ENCODE peak calls at places on chromosomes 1 and 21, in ten cellular contexts. Y is tibial artery; L is mucosa of gallbladder; R is stimulated activated CD4-positive, alpha-beta T cell treated with anti-CD3 and anti-CD28 coated beads, Interleukin-4, amount 100 ng/mL, for 24 hours; Z is Right ventricle myocardium inferior; Q is PC-3; B is ureter; W is foreskin fibroblast; S is NCI-H446 treated with DMSO at 0.1 percent for 48 hours; U is mucosa of descending colon. G is an unnamed sample.

GRCh38 chr1:64598100-64598571 is 128.2 kb downstream of the CACHD1 start:
- DNase-seq in Y (no peak), L (no peak), R (no peak), Z (no peak), Q (peak), B (no peak), W (peak), S (no peak), U (no peak), G (peak)

GRCh38 chr1:78743626-78744025 is 94.0 kb downstream of the IFI44 start:
- DNase-seq in Y (no peak), L (no peak), R (no peak), Z (no peak), Q (peak), B (no peak), W (peak), S (no peak), U (no peak), G (no peak)

GRCh38 chr1:20376880-20377494 is 86.3 kb downstream of the VWA5B1 start:
- DNase-seq in Y (peak), L (peak), R (peak), Z (no peak), Q (peak), B (no peak), W (peak), S (no peak), U (peak), G (peak)

GRCh38 chr1:17588048-17588781 is 48.7 kb downstream of the ARHGEF10L start:
- DNase-seq in Y (peak), L (peak), R (no peak), Z (no peak), Q (no peak), B (peak), W (peak), S (no peak), U (peak), G (peak)

GRCh38 chr1:182056596-182057366 is 4.7 kb downstream of the ZNF648 start:
- DNase-seq in Y (no peak), L (no peak), R (no peak), Z (no peak), Q (no peak), B (no peak), W (no peak), S (no peak), U (peak), G (no peak)

GRCh38 chr1:6490181-6491075 is 1.0 kb downstream of the PLEKHG5 start:
- DNase-seq in Y (no peak), L (peak), R (peak), Z (no peak), Q (peak), B (peak), W (peak), S (no peak), U (peak), G (peak)

GRCh38 chr1:112855152-112855836 is 100.7 kb downstream of the SLC16A1 start:
- DNase-seq in Y (no peak), L (no peak), R (no peak), Z (no peak), Q (no peak), B (no peak), W (no peak), S (no peak), U (no peak), G (peak)

GRCh38 chr1:89198500-89199072 is at the start of gene GBP4:
- DNase-seq in Y (peak), L (peak), R (peak), Z (peak), Q (peak), B (peak), W (peak), S (no peak), U (peak), G (peak)

GRCh38 chr1:176479920-176480319 is 16.9 kb downstream of the PAPPA2 start:
- DNase-seq in Y (no peak), L (no peak), R (no peak), Z (no peak), Q (no peak), B (no peak), W (no peak), S (no peak), U (no peak), G (no peak)

GRCh38 chr1:151924691-151925587 is 15.6 kb upstream of the THEM4 start:
- DNase-seq in Y (no peak), L (no peak), R (no peak), Z (no peak), Q (no peak), B (no peak), W (no peak), S (no peak), U (no peak), G (no peak)

GRCh38 chr1:94144836-94145235 is 23.9 kb upstream of the ABCA4 start:
- DNase-seq in Y (no peak), L (no peak), R (no peak), Z (no peak), Q (no peak), B (no peak), W (no peak), S (no peak), U (no peak), G (no peak)

GRCh38 chr1:212607206-212607923 is 1.2 kb upstream of the ATF3 start:
- DNase-seq in Y (peak), L (peak), R (peak), Z (peak), Q (peak), B (peak), W (peak), S (no peak), U (peak), G (peak)

GRCh38 chr1:211764701-211765100 is 65.9 kb downstream of the LPGAT1 start:
- DNase-seq in Y (no peak), L (no peak), R (no peak), Z (no peak), Q (no peak), B (no peak), W (no peak), S (no peak), U (no peak), G (no peak)

GRCh38 chr1:222926566-222926965 is 111.7 kb downstream of the DISP1 start:
- DNase-seq in Y (no peak), L (no peak), R (no peak), Z (no peak), Q (peak), B (no peak), W (peak), S (peak), U (no peak), G (no peak)

GRCh38 chr1:86151427-86151826 is 5.1 kb downstream of the COL24A1 start:
- DNase-seq in Y (no peak), L (no peak), R (no peak), Z (no peak), Q (no peak), B (no peak), W (peak), S (no peak), U (no peak), G (no peak)

GRCh38 chr1:116842654-116843053 is 67.1 kb upstream of the PTGFRN start:
- DNase-seq in Y (no peak), L (no peak), R (no peak), Z (no peak), Q (peak), B (no peak), W (peak), S (no peak), U (no peak), G (no peak)

GRCh38 chr1:211609120-211610024 is 30.4 kb upstream of the SLC30A1 start:
- DNase-seq in Y (no peak), L (no peak), R (no peak), Z (no peak), Q (no peak), B (no peak), W (no peak), S (no peak), U (no peak), G (peak)

GRCh38 chr1:186793582-186793927 is 35.2 kb upstream of the PLA2G4A start:
- DNase-seq in Y (no peak), L (no peak), R (no peak), Z (no peak), Q (peak), B (no peak), W (no peak), S (no peak), U (no peak), G (no peak)

GRCh38 chr1:45979074-45979777 is 153.2 kb downstream of the PIK3R3 start:
- DNase-seq in Y (no peak), L (peak), R (no peak), Z (no peak), Q (peak), B (no peak), W (peak), S (no peak), U (no peak), G (peak)

GRCh38 chr1:115300087-115300856 is 37.8 kb downstream of the NGF start:
- DNase-seq in Y (no peak), L (no peak), R (no peak), Z (no peak), Q (peak), B (no peak), W (peak), S (no peak), U (no peak), G (no peak)

GRCh38 chr1:2391385-2392070 is at the start of the genes MORN1 and RER1:
- DNase-seq in Y (peak), L (peak), R (peak), Z (peak), Q (peak), B (peak), W (peak), S (peak), U (peak), G (peak)

GRCh38 chr1:169044296-169044695 is 62.2 kb upstream of the ATP1B1 start:
- DNase-seq in Y (no peak), L (peak), R (peak), Z (no peak), Q (peak), B (no peak), W (no peak), S (no peak), U (no peak), G (peak)

GRCh38 chr1:153697873-153698647 is 19.6 kb downstream of the NPR1 start:
- DNase-seq in Y (peak), L (peak), R (no peak), Z (peak), Q (no peak), B (peak), W (no peak), S (no peak), U (no peak), G (no peak)

GRCh38 chr1:244919320-244920282 is 55.3 kb upstream of the HNRNPU start:
- DNase-seq in Y (no peak), L (no peak), R (no peak), Z (no peak), Q (no peak), B (no peak), W (no peak), S (no peak), U (no peak), G (no peak)

GRCh38 chr1:159917533-159917932 is 7.8 kb downstream of the TAGLN2 start:
- DNase-seq in Y (no peak), L (peak), R (no peak), Z (no peak), Q (peak), B (no peak), W (no peak), S (no peak), U (no peak), G (peak)

GRCh38 chr21:45250272-45250671 is 37.4 kb downstream of the POFUT2 start:
- DNase-seq in Y (no peak), L (no peak), R (no peak), Z (no peak), Q (no peak), B (no peak), W (no peak), S (no peak), U (no peak), G (no peak)

GRCh38 chr1:13964768-13965167 is 264.8 kb downstream of the PRDM2 start:
- DNase-seq in Y (no peak), L (no peak), R (no peak), Z (no peak), Q (no peak), B (no peak), W (no peak), S (no peak), U (no peak), G (no peak)

GRCh38 chr1:84847253-84848247 is 45.5 kb downstream of the LPAR3 start:
- DNase-seq in Y (peak), L (peak), R (peak), Z (peak), Q (peak), B (peak), W (peak), S (peak), U (peak), G (peak)